ENCODE peak calls at places on chromosomes 5 and 9, in six cellular contexts. N, D, Z, E, X and M are unnamed samples.
A peak's percentile ranks its signal among the peaks of the same experiment; 100 is the strongest.

GRCh38 chr5:148957591-148958202 is 105.2 kb downstream of the SH3TC2 start:
- DNase-seq in D (peak; percentile 51), N (no peak), Z (no peak), X (peak; percentile 50), E (no peak), M (no peak)

GRCh38 chr5:92822183-92822582 is 758.8 kb downstream of the NR2F1-AS1 start:
- DNase-seq in D (no peak), E (no peak), X (no peak), Z (no peak), N (no peak), M (no peak)

GRCh38 chr5:167710444-167711025 is 580.9 kb upstream of the WWC1 start:
- DNase-seq in Z (no peak), D (no peak), X (peak; percentile 68), E (no peak), N (no peak), M (no peak)

GRCh38 chr5:163259495-163259894 is 177.9 kb upstream of the CCNG1 start:
- DNase-seq in Z (no peak), X (no peak), E (no peak), D (no peak), N (no peak), M (no peak)

GRCh38 chr9:27499481-27499880 is 24.6 kb upstream of the IFNK start:
- DNase-seq in N (no peak), X (peak; percentile 20), D (no peak), Z (no peak), E (no peak), M (no peak)

GRCh38 chr9:94806307-94806893 is 79.9 kb downstream of the AOPEP start:
- DNase-seq in E (peak; percentile 53), Z (no peak), N (no peak), D (no peak), X (no peak), M (no peak)

GRCh38 chr5:128085413-128085812 is 1.8 kb downstream of the SLC12A2 start:
- DNase-seq in X (no peak), N (no peak), Z (no peak), D (no peak), E (no peak), M (no peak)

GRCh38 chr9:126377521-126377920 is 50.9 kb downstream of the MVB12B start:
- DNase-seq in Z (no peak), E (no peak), X (no peak), D (no peak), N (no peak), M (no peak)

GRCh38 chr9:88501086-88501485 is 33.9 kb upstream of the NXNL2 start:
- DNase-seq in N (no peak), X (no peak), D (no peak), E (no peak), Z (no peak), M (peak; percentile 9)

GRCh38 chr5:157864067-157864466 is 5.1 kb upstream of the CLINT1 start:
- DNase-seq in D (no peak), Z (no peak), X (no peak), E (no peak), N (no peak), M (no peak)

GRCh38 chr5:71882826-71883744 is 164.0 kb downstream of the CARTPT start:
- DNase-seq in X (peak; percentile 92), E (no peak), N (no peak), Z (no peak), D (no peak), M (no peak)

GRCh38 chr5:156677963-156678362 is 172.1 kb upstream of the PPP1R2B start:
- DNase-seq in Z (no peak), N (no peak), E (no peak), D (no peak), X (no peak), M (no peak)

GRCh38 chr5:24633705-24634325 is 11.0 kb downstream of the CDH10 start:
- DNase-seq in X (peak; percentile 35), E (no peak), Z (no peak), D (no peak), N (peak; percentile 12), M (no peak)

GRCh38 chr9:19410195-19410503 is 1.3 kb downstream of the ACER2 start:
- DNase-seq in D (no peak), N (no peak), X (no peak), E (no peak), Z (no peak), M (no peak)

GRCh38 chr9:84385357-84386040 is 44.9 kb upstream of the SLC28A3 start:
- DNase-seq in X (no peak), D (no peak), E (no peak), N (no peak), Z (no peak), M (no peak)

GRCh38 chr9:89739531-89740315 is 134.9 kb downstream of the GADD45G start:
- DNase-seq in X (no peak), E (no peak), N (no peak), Z (no peak), D (peak; percentile 13), M (no peak)

GRCh38 chr9:12784461-12785250 is 9.8 kb downstream of the LURAP1L start:
- DNase-seq in D (no peak), N (peak; percentile 82), E (no peak), Z (peak; percentile 33), X (peak; percentile 91), M (no peak)

GRCh38 chr5:134149571-134150303 is 27.0 kb downstream of the SKP1 start:
- DNase-seq in E (no peak), Z (no peak), X (no peak), D (no peak), N (peak; percentile 70), M (no peak)

GRCh38 chr9:128152781-128153116 is 3.5 kb downstream of the LCN2 start:
- DNase-seq in N (no peak), X (no peak), D (no peak), E (no peak), Z (no peak), M (peak; percentile 67)

GRCh38 chr5:139765409-139766217 is 30.0 kb upstream of the PSD2 start:
- DNase-seq in N (peak; percentile 70), E (no peak), X (peak; percentile 78), D (peak; percentile 89), Z (peak; percentile 80), M (no peak)

GRCh38 chr9:123684393-123685149 is 245.4 kb downstream of the DENND1A start:
- DNase-seq in X (peak; percentile 19), Z (no peak), E (no peak), N (no peak), D (no peak), M (no peak)

GRCh38 chr5:62314431-62314830 is 8.4 kb downstream of the KIF2A start:
- DNase-seq in E (no peak), Z (no peak), N (no peak), D (no peak), X (no peak), M (no peak)